ENCODE peak calls at places on chromosomes 4 and X, in eight cellular contexts. One of them, this sample, is unnamed.
A peak's percentile ranks its signal among the peaks of the same experiment; 100 is the strongest.

GRCh38 chr4:89838005-89838404 is 1.0 kb upstream of the SNCA start:
- DNase-seq in bronchial epithelial cell: peak; percentile 52
- DNase-seq in HFFc6: no peak
- DNase-seq in AG10803: no peak
- DNase-seq in Calu3: no peak
- DNase-seq in HFF-Myc: no peak
- DNase-seq in H9: no peak
- DNase-seq in OCI-LY7: no peak
- DNase-seq in this sample: peak; percentile 40

GRCh38 chr4:17322514-17322913 is 189.4 kb downstream of the QDPR start:
- DNase-seq in HFFc6: no peak
- DNase-seq in HFF-Myc: no peak
- DNase-seq in H9: no peak
- DNase-seq in Calu3: no peak
- DNase-seq in bronchial epithelial cell: no peak
- DNase-seq in AG10803: no peak
- DNase-seq in OCI-LY7: no peak
- DNase-seq in this sample: no peak

GRCh38 chr4:4995103-4995761 is 24.0 kb downstream of the CYTL1 start:
- DNase-seq in H9: peak; percentile 90
- DNase-seq in OCI-LY7: peak; percentile 74
- DNase-seq in HFF-Myc: no peak
- DNase-seq in bronchial epithelial cell: peak; percentile 37
- DNase-seq in HFFc6: peak; percentile 40
- DNase-seq in Calu3: peak; percentile 51
- DNase-seq in AG10803: peak; percentile 68
- DNase-seq in this sample: peak; percentile 63

GRCh38 chr4:62093735-62094134 is 893.6 kb downstream of the ADGRL3 start:
- DNase-seq in HFF-Myc: no peak
- DNase-seq in bronchial epithelial cell: no peak
- DNase-seq in HFFc6: no peak
- DNase-seq in Calu3: no peak
- DNase-seq in OCI-LY7: no peak
- DNase-seq in AG10803: no peak
- DNase-seq in H9: no peak
- DNase-seq in this sample: no peak

GRCh38 chrX:119605398-119605738 is 856 bp downstream of the NKRF start:
- DNase-seq in H9: no peak
- DNase-seq in OCI-LY7: no peak
- DNase-seq in Calu3: peak; percentile 7
- DNase-seq in AG10803: no peak
- DNase-seq in HFF-Myc: no peak
- DNase-seq in HFFc6: no peak
- DNase-seq in bronchial epithelial cell: peak; percentile 1
- DNase-seq in this sample: peak; percentile 0

GRCh38 chr4:167622481-167623240 is 388.4 kb upstream of the SPOCK3 start:
- DNase-seq in HFF-Myc: no peak
- DNase-seq in OCI-LY7: peak; percentile 47
- DNase-seq in Calu3: peak; percentile 67
- DNase-seq in HFFc6: peak; percentile 19
- DNase-seq in bronchial epithelial cell: peak; percentile 45
- DNase-seq in AG10803: peak; percentile 13
- DNase-seq in H9: peak; percentile 66
- DNase-seq in this sample: peak; percentile 64

GRCh38 chr4:2006956-2007653 is 1.7 kb downstream of the NELFA start:
- DNase-seq in HFF-Myc: no peak
- DNase-seq in H9: no peak
- DNase-seq in HFFc6: no peak
- DNase-seq in AG10803: no peak
- DNase-seq in bronchial epithelial cell: no peak
- DNase-seq in OCI-LY7: no peak
- DNase-seq in Calu3: no peak
- DNase-seq in this sample: no peak

GRCh38 chr4:108078024-108078733 is 88.5 kb downstream of the HADH start:
- DNase-seq in bronchial epithelial cell: no peak
- DNase-seq in AG10803: no peak
- DNase-seq in Calu3: no peak
- DNase-seq in HFFc6: no peak
- DNase-seq in OCI-LY7: no peak
- DNase-seq in H9: no peak
- DNase-seq in HFF-Myc: no peak
- DNase-seq in this sample: no peak

GRCh38 chr4:127783026-127783769 is 1.1 kb downstream of the HSPA4L start:
- DNase-seq in HFF-Myc: peak; percentile 17
- DNase-seq in HFFc6: peak; percentile 10
- DNase-seq in AG10803: peak; percentile 49
- DNase-seq in Calu3: peak; percentile 54
- DNase-seq in H9: peak; percentile 64
- DNase-seq in OCI-LY7: no peak
- DNase-seq in bronchial epithelial cell: peak; percentile 100
- DNase-seq in this sample: peak; percentile 100

GRCh38 chr4:35511851-35512250 is 732.5 kb downstream of the ARAP2 start:
- DNase-seq in H9: no peak
- DNase-seq in OCI-LY7: no peak
- DNase-seq in bronchial epithelial cell: peak; percentile 91
- DNase-seq in HFFc6: no peak
- DNase-seq in HFF-Myc: no peak
- DNase-seq in Calu3: no peak
- DNase-seq in AG10803: no peak
- DNase-seq in this sample: peak; percentile 92

GRCh38 chrX:47093248-47093647 is 15.0 kb downstream of the RGN start:
- DNase-seq in HFFc6: peak; percentile 17
- DNase-seq in OCI-LY7: peak; percentile 52
- DNase-seq in bronchial epithelial cell: peak; percentile 15
- DNase-seq in AG10803: peak; percentile 31
- DNase-seq in Calu3: no peak
- DNase-seq in H9: no peak
- DNase-seq in HFF-Myc: peak; percentile 11
- DNase-seq in this sample: peak; percentile 32

GRCh38 chrX:51144828-51145442 is 187.7 kb upstream of the NUDT10 start:
- DNase-seq in HFF-Myc: no peak
- DNase-seq in AG10803: peak; percentile 15
- DNase-seq in Calu3: peak; percentile 44
- DNase-seq in bronchial epithelial cell: peak; percentile 23
- DNase-seq in HFFc6: peak; percentile 0
- DNase-seq in H9: peak; percentile 51
- DNase-seq in OCI-LY7: peak; percentile 57
- DNase-seq in this sample: peak; percentile 27

GRCh38 chrX:131633285-131633917 is 89.5 kb downstream of the OR13H1 start:
- DNase-seq in OCI-LY7: peak; percentile 51
- DNase-seq in bronchial epithelial cell: peak; percentile 32
- DNase-seq in H9: peak; percentile 60
- DNase-seq in Calu3: peak; percentile 55
- DNase-seq in HFFc6: peak; percentile 27
- DNase-seq in HFF-Myc: peak; percentile 12
- DNase-seq in AG10803: peak; percentile 43
- DNase-seq in this sample: peak; percentile 54

GRCh38 chr4:79298484-79298883 is 27.4 kb downstream of the NAA11 start:
- DNase-seq in AG10803: no peak
- DNase-seq in Calu3: no peak
- DNase-seq in bronchial epithelial cell: no peak
- DNase-seq in OCI-LY7: no peak
- DNase-seq in HFFc6: no peak
- DNase-seq in HFF-Myc: no peak
- DNase-seq in H9: no peak
- DNase-seq in this sample: no peak

GRCh38 chrX:131614241-131614640 is 70.4 kb downstream of the OR13H1 start:
- DNase-seq in HFFc6: no peak
- DNase-seq in HFF-Myc: no peak
- DNase-seq in bronchial epithelial cell: no peak
- DNase-seq in AG10803: no peak
- DNase-seq in Calu3: no peak
- DNase-seq in OCI-LY7: no peak
- DNase-seq in H9: no peak
- DNase-seq in this sample: no peak

GRCh38 chr4:48033825-48034413 is 17.3 kb downstream of the NIPAL1 start:
- DNase-seq in OCI-LY7: peak; percentile 79
- DNase-seq in HFFc6: peak; percentile 15
- DNase-seq in Calu3: peak; percentile 47
- DNase-seq in AG10803: no peak
- DNase-seq in bronchial epithelial cell: peak; percentile 35
- DNase-seq in H9: no peak
- DNase-seq in HFF-Myc: no peak
- DNase-seq in this sample: peak; percentile 53

GRCh38 chr4:150874386-150875226 is 140.5 kb downstream of the LRBA start:
- DNase-seq in HFF-Myc: no peak
- DNase-seq in Calu3: no peak
- DNase-seq in bronchial epithelial cell: no peak
- DNase-seq in H9: no peak
- DNase-seq in HFFc6: no peak
- DNase-seq in AG10803: no peak
- DNase-seq in OCI-LY7: no peak
- DNase-seq in this sample: peak; percentile 5

GRCh38 chr4:6308890-6309643 is 39.4 kb downstream of the WFS1 start:
- DNase-seq in HFFc6: no peak
- DNase-seq in OCI-LY7: no peak
- DNase-seq in AG10803: no peak
- DNase-seq in bronchial epithelial cell: no peak
- DNase-seq in HFF-Myc: no peak
- DNase-seq in H9: peak; percentile 82
- DNase-seq in Calu3: peak; percentile 40
- DNase-seq in this sample: no peak

GRCh38 chrX:105837227-105837626 is 14.9 kb downstream of the NRK start:
- DNase-seq in AG10803: peak; percentile 16
- DNase-seq in bronchial epithelial cell: peak; percentile 69
- DNase-seq in Calu3: no peak
- DNase-seq in H9: no peak
- DNase-seq in HFFc6: peak; percentile 5
- DNase-seq in OCI-LY7: no peak
- DNase-seq in HFF-Myc: no peak
- DNase-seq in this sample: peak; percentile 74

GRCh38 chr4:137180349-137180748 is 351.9 kb downstream of the PCDH18 start:
- DNase-seq in HFFc6: no peak
- DNase-seq in H9: peak; percentile 54
- DNase-seq in Calu3: no peak
- DNase-seq in bronchial epithelial cell: no peak
- DNase-seq in OCI-LY7: no peak
- DNase-seq in HFF-Myc: no peak
- DNase-seq in AG10803: no peak
- DNase-seq in this sample: peak; percentile 1

GRCh38 chr4:147730333-147730732 is 1.6 kb upstream of the ARHGAP10 start:
- DNase-seq in H9: no peak
- DNase-seq in HFFc6: no peak
- DNase-seq in OCI-LY7: no peak
- DNase-seq in HFF-Myc: no peak
- DNase-seq in AG10803: no peak
- DNase-seq in bronchial epithelial cell: no peak
- DNase-seq in Calu3: no peak
- DNase-seq in this sample: no peak

GRCh38 chr4:84159767-84160166 is 339.3 kb downstream of the NKX6-1 start:
- DNase-seq in HFF-Myc: no peak
- DNase-seq in AG10803: no peak
- DNase-seq in OCI-LY7: no peak
- DNase-seq in Calu3: no peak
- DNase-seq in bronchial epithelial cell: no peak
- DNase-seq in HFFc6: no peak
- DNase-seq in H9: peak; percentile 64
- DNase-seq in this sample: peak; percentile 13
- TF ChIP-seq CTCF in HFF-Myc: peak; percentile 6
- TF ChIP-seq CTCF in AG10803: peak; percentile 7
- TF ChIP-seq CTCF in OCI-LY7: no peak
- TF ChIP-seq CTCF in Calu3: no peak
- TF ChIP-seq CTCF in bronchial epithelial cell: no peak
- TF ChIP-seq CTCF in HFFc6: peak; percentile 8
- TF ChIP-seq CTCF in H9: peak; percentile 69
- TF ChIP-seq CTCF in this sample: peak; percentile 16

GRCh38 chr4:47002593-47002992 is 9.2 kb upstream of the GABRA4 start:
- DNase-seq in OCI-LY7: no peak
- DNase-seq in HFF-Myc: no peak
- DNase-seq in bronchial epithelial cell: peak; percentile 11
- DNase-seq in AG10803: no peak
- DNase-seq in H9: no peak
- DNase-seq in Calu3: no peak
- DNase-seq in HFFc6: peak; percentile 6
- DNase-seq in this sample: no peak
- TF ChIP-seq CTCF in OCI-LY7: peak; percentile 25
- TF ChIP-seq CTCF in HFF-Myc: peak; percentile 9
- TF ChIP-seq CTCF in bronchial epithelial cell: no peak
- TF ChIP-seq CTCF in AG10803: no peak
- TF ChIP-seq CTCF in H9: peak; percentile 46
- TF ChIP-seq CTCF in Calu3: no peak
- TF ChIP-seq CTCF in HFFc6: peak; percentile 50
- TF ChIP-seq CTCF in this sample: peak; percentile 52

GRCh38 chr4:122000849-122001248 is 49.0 kb upstream of the TRPC3 start:
- DNase-seq in H9: no peak
- DNase-seq in AG10803: no peak
- DNase-seq in Calu3: no peak
- DNase-seq in HFF-Myc: no peak
- DNase-seq in OCI-LY7: no peak
- DNase-seq in HFFc6: no peak
- DNase-seq in bronchial epithelial cell: no peak
- DNase-seq in this sample: no peak

GRCh38 chr4:122005064-122005755 is 53.4 kb upstream of the TRPC3 start:
- DNase-seq in OCI-LY7: no peak
- DNase-seq in Calu3: no peak
- DNase-seq in HFFc6: no peak
- DNase-seq in AG10803: peak; percentile 64
- DNase-seq in HFF-Myc: no peak
- DNase-seq in bronchial epithelial cell: no peak
- DNase-seq in H9: no peak
- DNase-seq in this sample: no peak

GRCh38 chr4:121998024-121998423 is 46.2 kb upstream of the TRPC3 start:
- DNase-seq in bronchial epithelial cell: peak; percentile 25
- DNase-seq in AG10803: no peak
- DNase-seq in OCI-LY7: peak; percentile 1
- DNase-seq in HFF-Myc: no peak
- DNase-seq in Calu3: peak; percentile 7
- DNase-seq in H9: peak; percentile 52
- DNase-seq in HFFc6: no peak
- DNase-seq in this sample: peak; percentile 20

GRCh38 chr4:122007016-122007415 is 55.2 kb upstream of the TRPC3 start:
- DNase-seq in OCI-LY7: no peak
- DNase-seq in H9: no peak
- DNase-seq in AG10803: peak; percentile 29
- DNase-seq in HFF-Myc: no peak
- DNase-seq in bronchial epithelial cell: no peak
- DNase-seq in HFFc6: no peak
- DNase-seq in Calu3: no peak
- DNase-seq in this sample: no peak

DNA sequence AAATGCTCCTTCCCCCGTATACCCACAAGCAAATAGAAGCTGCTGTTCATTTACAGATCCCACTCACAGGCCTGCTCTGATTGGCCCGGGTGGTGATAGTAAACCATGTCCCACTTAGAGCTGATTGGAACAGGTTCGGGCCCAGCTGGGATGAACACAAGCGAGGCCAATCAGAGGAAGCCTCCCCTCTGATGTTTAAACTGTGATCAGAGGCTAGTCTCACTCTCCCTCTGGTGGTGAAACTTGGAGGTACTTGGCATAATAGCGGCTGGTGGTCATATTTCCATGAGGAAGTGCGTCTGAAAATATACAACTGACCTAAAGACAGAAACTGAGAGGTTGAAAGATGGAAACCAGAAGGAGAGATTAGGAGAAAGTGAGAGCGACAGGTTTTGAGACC is 51.5 kb upstream of the TRPC3 start:
- DNase-seq in HFFc6: no peak
- DNase-seq in OCI-LY7: peak; percentile 59
- DNase-seq in HFF-Myc: no peak
- DNase-seq in AG10803: peak; percentile 21
- DNase-seq in H9: peak; percentile 82
- DNase-seq in Calu3: peak; percentile 9
- DNase-seq in bronchial epithelial cell: peak; percentile 27
- DNase-seq in this sample: peak; percentile 30
- TF ChIP-seq CTCF in HFFc6: peak; percentile 73
- TF ChIP-seq CTCF in OCI-LY7: peak; percentile 77
- TF ChIP-seq CTCF in HFF-Myc: peak; percentile 48
- TF ChIP-seq CTCF in AG10803: peak; percentile 50
- TF ChIP-seq CTCF in H9: peak; percentile 74
- TF ChIP-seq CTCF in Calu3: no peak
- TF ChIP-seq CTCF in bronchial epithelial cell: peak; percentile 40
- TF ChIP-seq CTCF in this sample: peak; percentile 49

GRCh38 chrX:25968920-25969319 is 169.2 kb upstream of the MAGEB18 start:
- DNase-seq in HFF-Myc: no peak
- DNase-seq in Calu3: peak; percentile 26
- DNase-seq in H9: peak; percentile 64
- DNase-seq in AG10803: peak; percentile 0
- DNase-seq in bronchial epithelial cell: peak; percentile 15
- DNase-seq in OCI-LY7: no peak
- DNase-seq in HFFc6: no peak
- DNase-seq in this sample: peak; percentile 52
- TF ChIP-seq CTCF in HFF-Myc: no peak
- TF ChIP-seq CTCF in Calu3: peak; percentile 23
- TF ChIP-seq CTCF in H9: peak; percentile 71
- TF ChIP-seq CTCF in AG10803: peak; percentile 38
- TF ChIP-seq CTCF in bronchial epithelial cell: peak; percentile 59
- TF ChIP-seq CTCF in OCI-LY7: peak; percentile 57
- TF ChIP-seq CTCF in HFFc6: no peak
- TF ChIP-seq CTCF in this sample: peak; percentile 65